ENCODE peak calls at places on chromosomes 2 and 18, in six cellular contexts. T is HCT116, Q is A549, G is heart left ventricle, F is ovary, S is uterus. O is an unnamed sample.

GRCh38 chr2:33442528-33443069 is 33.9 kb upstream of the RASGRP3 start:
- DNase-seq in T (no peak), Q (no peak), G (no peak), F (no peak), S (no peak), O (no peak)

GRCh38 chr2:100682536-100682935 is 119.7 kb downstream of the PDCL3 start:
- DNase-seq in T (no peak), Q (no peak), G (no peak), F (no peak), S (no peak), O (no peak)

GRCh38 chr2:46913471-46914381 is 1.9 kb downstream of the MCFD2 start:
- DNase-seq in T (peak; percentile 27), Q (no peak), G (peak; percentile 40), F (no peak), S (no peak), O (peak; percentile 58)

GRCh38 chr2:228018311-228018710 is 146.9 kb downstream of the DAW1 start:
- DNase-seq in T (no peak), Q (no peak), G (no peak), F (no peak), S (no peak), O (no peak)

GRCh38 chr18:45365835-45366234 is 249.4 kb upstream of the SLC14A2 start:
- DNase-seq in T (no peak), Q (no peak), G (no peak), F (no peak), S (no peak), O (no peak)

GRCh38 chr18:57839942-57840381 is 36.8 kb upstream of the ATP8B1 start:
- DNase-seq in T (no peak), Q (no peak), G (no peak), F (no peak), S (no peak), O (no peak)

GRCh38 chr2:19131871-19132270 is 226.6 kb downstream of the OSR1 start:
- DNase-seq in T (no peak), Q (no peak), G (no peak), F (no peak), S (no peak), O (no peak)

GRCh38 chr2:175999283-175999819 is 2.7 kb downstream of the LNPK start:
- DNase-seq in T (no peak), Q (no peak), G (no peak), F (no peak), S (no peak), O (no peak)

GRCh38 chr2:65491381-65491903 is 59.0 kb upstream of the SPRED2 start:
- DNase-seq in T (no peak), Q (no peak), G (no peak), F (no peak), S (no peak), O (no peak)

GRCh38 chr2:237154050-237154638 is 68.5 kb downstream of the COPS8 start:
- DNase-seq in T (peak; percentile 52), Q (peak; percentile 45), G (no peak), F (peak; percentile 58), S (no peak), O (peak; percentile 45)

GRCh38 chr2:239114119-239114581 is 266.3 kb downstream of the TWIST2 start:
- DNase-seq in T (no peak), Q (no peak), G (no peak), F (no peak), S (no peak), O (peak; percentile 48)

GRCh38 chr2:206208900-206209299 is 49.2 kb downstream of the EEF1B2 start:
- DNase-seq in T (no peak), Q (no peak), G (no peak), F (no peak), S (no peak), O (no peak)

GRCh38 chr2:206213514-206213845 is 53.8 kb downstream of the EEF1B2 start:
- DNase-seq in T (no peak), Q (no peak), G (no peak), F (no peak), S (no peak), O (no peak)

GRCh38 chr2:206212673-206213513 is 53.2 kb downstream of the EEF1B2 start:
- DNase-seq in T (no peak), Q (no peak), G (no peak), F (no peak), S (no peak), O (no peak)

GRCh38 chr2:206217162-206217561 is 57.3 kb upstream of the ZDBF2 start:
- DNase-seq in T (no peak), Q (no peak), G (no peak), F (no peak), S (no peak), O (no peak)

GRCh38 chr2:206211657-206212255 is 52.1 kb downstream of the EEF1B2 start:
- DNase-seq in T (no peak), Q (no peak), G (no peak), F (no peak), S (no peak), O (no peak)
- H3K4me3 ChIP-seq in T (no peak overlapping the region), Q (no peak overlapping the region), G (no peak overlapping the region), F (no peak overlapping the region), S (no peak overlapping the region), O (no peak overlapping the region)

GRCh38 chr2:174040417-174040701 is 75.2 kb upstream of the SP3 start:
- DNase-seq in T (no peak), Q (no peak), G (no peak), F (no peak), S (no peak), O (no peak)

GRCh38 chr2:174035981-174036742 is 71.0 kb upstream of the SP3 start:
- DNase-seq in T (no peak), Q (peak; percentile 41), G (peak; percentile 77), F (no peak), S (no peak), O (no peak)

GRCh38 chr2:174038472-174038871 is 73.3 kb upstream of the SP3 start:
- DNase-seq in T (no peak), Q (no peak), G (no peak), F (no peak), S (no peak), O (no peak)

GRCh38 chr2:174036825-174037224 is 71.7 kb upstream of the SP3 start:
- DNase-seq in T (no peak), Q (no peak), G (no peak), F (no peak), S (no peak), O (no peak)

GRCh38 chr2:174039551-174040416 is 74.6 kb upstream of the SP3 start:
- DNase-seq in T (peak; percentile 94), Q (peak; percentile 62), G (peak; percentile 87), F (peak; percentile 91), S (peak; percentile 89), O (peak; percentile 92)
- TF ChIP-seq POLR2A in T (peak; percentile 38), Q (no peak), G (no peak), F (no peak), S (no peak), O (peak; percentile 14)

GRCh38 chr18:69161383-69162028 is 239.2 kb upstream of the DOK6 start:
- DNase-seq in T (no peak), Q (no peak), G (no peak), F (no peak), S (no peak), O (no peak)
- H3K4me3 ChIP-seq in T (no peak overlapping the region), Q (no peak overlapping the region), G (peak overlapping the region; percentile 38), F (no peak overlapping the region), S (no peak overlapping the region), O (no peak overlapping the region)

GRCh38 chr2:230956827-230957755 is 32.0 kb upstream of the GPR55 start:
- DNase-seq in T (peak; percentile 42), Q (peak; percentile 73), G (no peak), F (no peak), S (peak; percentile 53), O (peak; percentile 37)
- TF ChIP-seq POLR2A in T (peak; percentile 17), Q (no peak), G (no peak), F (no peak), S (no peak), O (no peak)

GRCh38 chr2:184597996-184598312 is 375 bp upstream of the ZNF804A start:
- DNase-seq in T (no peak), Q (no peak), G (no peak), F (no peak), S (no peak), O (no peak)

GRCh38 chr2:184598313-184599053 is at the start of gene ZNF804A:
- DNase-seq in T (no peak), Q (peak; percentile 12), G (peak; percentile 76), F (peak; percentile 26), S (peak; percentile 20), O (peak; percentile 54)

GRCh38 chr2:184599875-184600227 is 1.5 kb downstream of the ZNF804A start:
- DNase-seq in T (no peak), Q (no peak), G (no peak), F (no peak), S (no peak), O (no peak)

GRCh38 chr2:184597571-184597980 is 753 bp upstream of the ZNF804A start:
- DNase-seq in T (peak; percentile 26), Q (no peak), G (no peak), F (no peak), S (no peak), O (peak; percentile 13)

DNA sequence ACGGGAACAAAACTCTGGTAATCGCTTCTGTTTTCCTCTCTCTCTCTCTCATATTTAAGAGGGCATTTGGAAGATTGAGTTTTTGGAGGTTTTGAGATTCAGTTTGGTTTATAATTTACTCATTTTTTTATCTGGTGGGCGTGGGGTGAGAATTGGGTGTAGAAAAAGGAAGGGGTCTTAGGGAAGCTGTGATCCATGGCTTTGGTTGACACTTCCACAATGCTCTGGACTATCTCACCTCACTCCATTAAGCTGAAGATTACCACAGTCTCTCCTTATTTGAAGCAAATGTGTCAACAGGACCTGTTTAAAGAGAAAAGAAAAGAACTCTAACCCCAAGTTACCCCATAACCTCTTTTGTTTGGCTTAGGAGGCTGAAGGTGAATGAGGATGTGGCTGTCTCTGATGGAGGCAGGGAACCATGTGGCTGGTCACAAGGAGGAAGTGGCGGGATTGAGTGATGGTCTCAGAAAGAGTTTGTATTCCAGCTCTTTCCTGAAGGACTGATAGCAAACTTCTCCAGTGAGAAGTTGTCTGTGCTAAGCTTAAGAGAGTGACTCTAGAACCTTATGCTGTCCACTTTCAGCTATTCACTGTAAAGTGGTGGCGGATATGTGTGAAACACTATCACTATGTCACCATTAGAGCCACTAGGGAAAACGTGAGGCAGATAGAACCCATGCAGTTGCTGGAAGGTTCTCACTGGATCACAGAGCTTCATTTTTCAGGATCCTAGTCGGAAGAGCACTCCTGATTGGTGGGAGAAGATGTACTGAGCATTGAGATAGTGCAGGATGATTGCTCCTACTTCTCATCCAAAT is 935 bp downstream of the ZNF804A start:
- DNase-seq in T (peak; percentile 19), Q (no peak), G (no peak), F (no peak), S (no peak), O (peak; percentile 30)
- H3K4me3 ChIP-seq in T (peak overlapping the region; percentile 41), Q (peak overlapping the region; percentile 60), G (peak overlapping the region; percentile 66), F (peak overlapping the region; percentile 42), S (peak overlapping the region; percentile 48), O (peak overlapping the region; percentile 43)

GRCh38 chr2:23524261-23524706 is 139.3 kb downstream of the KLHL29 start:
- DNase-seq in T (peak; percentile 19), Q (no peak), G (no peak), F (no peak), S (peak; percentile 52), O (peak; percentile 41)
- TF ChIP-seq POLR2A in T (no peak), Q (no peak), G (no peak), F (no peak), S (no peak), O (no peak)

DNA sequence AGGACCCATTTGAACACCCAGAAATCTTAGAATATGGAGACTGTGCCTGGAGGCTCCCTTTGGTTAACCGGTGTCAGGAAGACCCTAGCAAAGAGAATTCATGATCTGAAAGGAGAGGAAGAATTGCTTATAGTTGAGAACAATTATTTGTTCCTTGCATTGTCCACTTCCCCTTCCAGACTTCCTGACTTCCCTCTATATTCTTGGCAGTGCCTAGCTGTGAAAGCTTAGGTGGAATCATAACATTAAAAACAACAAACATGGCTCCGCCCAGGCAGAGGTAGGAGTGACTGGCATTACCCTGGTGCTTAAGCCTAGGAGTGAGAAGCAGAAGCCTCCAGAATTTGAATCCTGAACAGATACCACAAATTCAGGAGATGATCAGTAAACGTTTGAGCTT is 1.9 kb downstream of the TTL start:
- DNase-seq in T (no peak), Q (no peak), G (no peak), F (no peak), S (no peak), O (no peak)
- H3K4me3 ChIP-seq in T (peak overlapping the region; percentile 83), Q (peak overlapping the region; percentile 59), G (peak overlapping the region; percentile 94), F (no peak overlapping the region), S (no peak overlapping the region), O (no peak overlapping the region)

O was measured in body of pancreas.